ENCODE peak calls at places on chromosomes 7 and 10, in eight cellular contexts. I, H, J, D, Y, R, S and U are unnamed samples.

GRCh38 chr10:6980353-6980752 is 400.3 kb upstream of the PRKCQ start:
- DNase-seq in D (no peak), R (no peak), S (no peak), Y (no peak), I (no peak), J (no peak), H (no peak), U (no peak)

GRCh38 chr7:136275794-136276193 is 298.6 kb upstream of the MTPN start:
- DNase-seq in D (no peak), R (no peak), J (no peak), H (no peak), I (no peak), Y (no peak), S (no peak), U (no peak)

GRCh38 chr10:23106508-23106907 is 11.1 kb downstream of the MSRB2 start:
- DNase-seq in R (no peak), D (no peak), H (no peak), J (no peak), I (no peak), S (no peak), Y (no peak), U (no peak)

GRCh38 chr10:71783917-71784678 is 10.8 kb upstream of the VSIR start:
- DNase-seq in J (no peak), R (no peak), I (no peak), Y (no peak), D (no peak), S (no peak), H (no peak), U (no peak)

GRCh38 chr10:126127630-126128029 is 231.3 kb downstream of the FANK1 start:
- DNase-seq in Y (no peak), H (no peak), I (no peak), R (no peak), J (no peak), D (no peak), S (no peak), U (no peak)

GRCh38 chr10:118107541-118107940 is 60.8 kb upstream of the RAB11FIP2 start:
- DNase-seq in R (no peak), Y (no peak), D (no peak), J (no peak), I (no peak), H (no peak), S (no peak), U (no peak)

GRCh38 chr7:41732279-41733062 is 29.6 kb upstream of the INHBA start:
- DNase-seq in H (no peak), Y (no peak), S (no peak), R (peak), J (no peak), D (no peak), I (peak), U (no peak)

GRCh38 chr7:157465597-157466348 is 129.0 kb downstream of the DNAJB6 start:
- DNase-seq in Y (no peak), J (no peak), S (no peak), I (no peak), R (peak), H (no peak), D (no peak), U (no peak)

GRCh38 chr10:118835682-118836326 is 81.0 kb upstream of the CACUL1 start:
- DNase-seq in R (peak), D (peak), S (no peak), Y (peak), J (no peak), I (no peak), H (no peak), U (peak)

GRCh38 chr10:78331391-78331922 is 297.8 kb downstream of the RPS24 start:
- DNase-seq in J (no peak), D (no peak), S (no peak), R (peak), I (peak), H (no peak), Y (no peak), U (no peak)

GRCh38 chr10:73553316-73553715 is 37.8 kb downstream of the USP54 start:
- DNase-seq in R (no peak), J (no peak), Y (peak), D (no peak), I (no peak), S (no peak), H (no peak), U (no peak)

GRCh38 chr7:1679326-1679965 is 9.4 kb downstream of the ELFN1 start:
- DNase-seq in R (no peak), S (no peak), J (no peak), D (peak), H (no peak), Y (no peak), I (no peak), U (no peak)

DNA sequence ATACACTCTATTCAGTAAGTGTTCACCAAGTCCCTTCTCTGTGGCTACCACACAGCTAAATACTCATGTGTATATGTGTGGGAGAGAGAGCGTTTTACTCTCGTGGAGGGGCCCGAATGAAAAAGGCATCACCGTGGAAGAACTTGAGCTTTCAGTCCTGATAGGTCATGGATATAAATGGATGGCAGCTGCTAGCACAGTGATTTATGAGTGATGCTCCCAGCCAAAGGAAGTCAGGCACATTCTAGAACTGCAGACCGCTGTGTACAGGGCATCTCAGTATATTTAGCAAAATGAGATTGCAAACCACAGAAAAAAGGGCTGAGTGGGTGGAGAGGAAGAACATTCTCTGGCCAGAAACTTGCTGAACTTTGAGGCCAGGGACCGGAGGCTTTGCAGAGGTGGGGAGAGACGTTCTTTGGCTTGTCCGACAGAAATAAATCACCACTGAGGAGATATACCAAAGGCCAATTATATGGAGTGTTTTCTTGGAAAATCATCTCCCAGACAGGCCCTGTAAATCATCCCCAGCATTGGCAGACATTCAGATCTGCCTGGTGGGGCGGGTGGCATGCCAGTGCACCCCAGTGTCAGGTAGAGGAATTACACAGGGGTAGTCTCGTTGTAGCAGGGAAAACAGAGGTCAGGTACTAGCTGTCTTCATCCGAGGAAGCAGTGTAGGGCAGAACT is 655.3 kb downstream of the LRMDA start:
- DNase-seq in Y (peak), J (peak), D (no peak), H (no peak), R (peak), S (peak), I (peak), U (peak)
- TF ChIP-seq CTCF in Y (peak), J (no peak), D (peak), H (peak), R (peak), S (peak), I (peak), U (peak)

GRCh38 chr7:37848297-37848696 is at the start of gene NME8:
- DNase-seq in R (no peak), J (no peak), I (no peak), D (no peak), H (no peak), Y (no peak), S (no peak), U (no peak)

DNA sequence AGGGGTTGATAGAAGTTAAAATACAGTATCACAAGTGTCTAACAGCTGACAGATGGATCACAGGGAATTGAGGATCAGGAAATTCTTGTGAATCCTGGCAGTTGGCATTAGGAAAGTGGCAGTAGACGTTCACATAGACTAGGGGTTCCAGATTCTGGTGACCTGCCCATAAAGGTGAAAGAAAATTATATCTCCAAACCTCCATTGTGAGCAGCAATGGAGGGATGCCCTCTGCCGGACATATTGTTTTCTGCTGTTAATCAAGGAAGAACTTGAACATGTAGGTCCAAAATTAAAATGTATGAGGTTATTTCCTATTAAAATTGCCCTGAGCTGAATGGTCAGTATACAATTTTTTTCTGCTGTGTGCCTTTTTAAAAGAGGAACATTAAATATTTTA is 5.1 kb downstream of the NME8 start:
- DNase-seq in I (no peak), Y (no peak), H (no peak), S (peak), R (no peak), J (peak), D (no peak), U (no peak)
- TF ChIP-seq CTCF in I (peak), Y (peak), H (peak), S (peak), R (peak), J (peak), D (no peak), U (no peak)

DNA sequence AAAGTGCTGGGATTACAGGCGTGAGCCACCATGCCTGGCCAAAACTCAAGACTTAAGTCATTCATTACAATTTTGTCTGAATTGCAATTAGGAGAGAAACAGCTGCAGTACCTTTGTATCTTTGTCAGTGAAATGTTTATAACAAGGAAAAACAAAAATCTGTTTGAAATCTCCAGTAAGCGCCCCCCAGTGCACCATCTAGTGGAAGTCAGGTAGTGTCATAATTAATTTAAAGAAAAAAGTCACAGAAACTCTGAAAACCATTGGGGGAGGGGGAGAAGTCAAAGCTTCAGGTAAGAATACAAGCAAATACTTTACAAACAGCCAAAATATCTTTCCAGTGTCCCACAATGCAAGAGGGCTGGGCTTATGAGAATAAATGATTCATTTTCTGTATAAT is 2.8 kb downstream of the MPP7 start:
- DNase-seq in D (no peak), S (no peak), I (no peak), Y (peak), H (no peak), R (no peak), J (no peak), U (peak)
- TF ChIP-seq CTCF in D (no peak), S (no peak), I (peak), Y (no peak), H (no peak), R (no peak), J (no peak), U (no peak)

GRCh38 chr10:95290446-95290800 is 380 bp downstream of the PDLIM1 start:
- DNase-seq in Y (no peak), H (no peak), D (no peak), R (no peak), J (peak), S (no peak), I (no peak), U (no peak)

GRCh38 chr10:95290801-95291633 is at the start of gene PDLIM1:
- DNase-seq in R (peak), D (peak), H (no peak), Y (peak), I (peak), J (peak), S (peak), U (no peak)

GRCh38 chr10:95291634-95292039 is 834 bp upstream of the PDLIM1 start:
- DNase-seq in H (no peak), I (no peak), Y (no peak), D (no peak), S (no peak), J (no peak), R (no peak), U (no peak)

GRCh38 chr10:95289003-95289920 is 1.5 kb downstream of the PDLIM1 start:
- DNase-seq in H (no peak), Y (peak), J (peak), D (no peak), S (no peak), R (peak), I (no peak), U (no peak)

DNA sequence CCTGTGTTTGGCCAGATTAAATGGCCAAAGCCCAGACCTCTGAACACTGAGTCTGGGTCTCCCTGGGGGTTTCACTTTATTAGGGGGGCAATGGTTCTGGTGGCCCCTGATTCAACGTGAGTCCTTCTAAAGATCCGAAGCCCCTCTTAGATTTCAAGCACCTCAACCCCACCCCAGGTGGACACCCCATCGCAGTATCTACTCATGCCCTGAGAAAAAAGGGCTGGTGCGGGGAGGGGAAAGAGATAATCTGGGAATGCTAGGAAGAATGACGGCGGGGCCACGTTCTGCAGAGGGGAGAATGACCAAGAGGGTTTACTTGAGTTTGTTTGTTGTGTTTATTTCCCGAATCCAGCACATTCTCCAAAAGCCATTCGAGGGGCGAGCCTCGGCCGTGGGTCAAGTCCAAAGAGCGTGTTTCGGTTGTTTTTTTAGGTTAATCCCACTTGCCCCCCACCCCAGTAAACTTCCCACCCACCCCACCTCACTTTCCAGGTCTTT is 832 bp downstream of the PDLIM1 start:
- DNase-seq in J (no peak), S (no peak), Y (no peak), I (no peak), R (no peak), H (no peak), D (no peak), U (no peak)
- TF ChIP-seq CTCF in J (no peak), S (no peak), Y (no peak), I (no peak), R (no peak), H (no peak), D (peak), U (no peak)

DNA sequence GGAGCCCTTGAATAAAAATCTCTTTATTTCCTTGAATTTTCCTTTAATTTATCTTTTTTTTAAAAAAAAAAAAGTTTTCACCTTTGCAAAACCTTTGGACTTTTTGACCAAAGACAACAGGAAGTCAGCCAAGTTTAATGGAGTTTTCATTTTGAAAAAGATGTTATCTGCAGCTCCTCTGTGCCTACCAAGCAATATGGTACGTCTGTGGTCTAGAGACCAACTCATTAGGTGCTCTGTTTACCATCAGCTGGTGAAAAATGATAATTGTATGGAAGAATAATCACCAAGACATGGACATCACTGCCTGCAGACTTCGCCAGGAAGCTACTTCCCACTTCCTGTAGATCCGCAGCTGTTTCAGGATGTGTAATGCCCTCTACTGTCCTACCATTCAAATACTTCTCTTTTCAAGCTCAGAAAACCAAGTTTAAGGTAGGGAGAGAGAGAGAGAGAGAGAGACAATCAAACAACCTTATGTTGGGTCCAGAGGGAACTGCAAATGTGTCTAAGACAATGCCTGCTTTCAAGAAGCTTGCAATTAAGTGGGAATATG is 18.7 kb downstream of the PLXNA4 start:
- DNase-seq in H (no peak), J (no peak), S (no peak), D (no peak), Y (peak), I (peak), R (peak), U (no peak)
- TF ChIP-seq CTCF in H (peak), J (no peak), S (no peak), D (no peak), Y (no peak), I (peak), R (no peak), U (peak)

GRCh38 chr7:12493407-12493806 is 77.1 kb upstream of the SCIN start:
- DNase-seq in R (peak), H (no peak), D (no peak), I (peak), S (no peak), Y (peak), J (no peak), U (no peak)

GRCh38 chr7:12491526-12491925 is 79.0 kb upstream of the SCIN start:
- DNase-seq in H (no peak), R (no peak), Y (no peak), D (no peak), I (no peak), S (no peak), J (no peak), U (no peak)

GRCh38 chr7:12493866-12494265 is 76.7 kb upstream of the SCIN start:
- DNase-seq in H (no peak), R (no peak), D (no peak), J (no peak), S (no peak), I (no peak), Y (no peak), U (no peak)

GRCh38 chr7:12490941-12491340 is 79.6 kb upstream of the SCIN start:
- DNase-seq in Y (no peak), I (no peak), H (no peak), J (no peak), D (no peak), R (no peak), S (no peak), U (no peak)

GRCh38 chr7:12494354-12495024 is 76.0 kb upstream of the SCIN start:
- DNase-seq in Y (no peak), H (no peak), D (no peak), S (no peak), J (no peak), I (no peak), R (no peak), U (no peak)
- TF ChIP-seq CTCF in Y (no peak), H (peak), D (no peak), S (no peak), J (peak), I (peak), R (peak), U (no peak)

GRCh38 chr7:34675749-34676374 is 17.8 kb downstream of the NPSR1 start:
- DNase-seq in I (peak), H (peak), D (no peak), J (peak), S (peak), Y (no peak), R (peak), U (no peak)
- TF ChIP-seq CTCF in I (peak), H (peak), D (no peak), J (peak), S (peak), Y (peak), R (peak), U (peak)